ENCODE peak calls at places on chromosomes 6 and 20, in seven cellular contexts. M is HT-29, N is Daoy, S is BJ, D is KBM-7, H is T47D, I is MCF 10A. B is an unnamed sample.

GRCh38 chr6:110874880-110875547 is 429 bp downstream of the AMD1 start:
- DNase-seq in M (peak), N (peak), S (no peak), D (no peak), H (no peak), I (peak), B (no peak)

GRCh38 chr20:32319100-32319499 is 39.0 kb upstream of the ASXL1 start:
- DNase-seq in M (no peak), N (no peak), S (no peak), D (no peak), H (no peak), I (no peak), B (no peak)

GRCh38 chr20:38315290-38315966 is 11.5 kb downstream of the BPI start:
- DNase-seq in M (peak), N (peak), S (no peak), D (no peak), H (no peak), I (peak), B (no peak)

GRCh38 chr6:122180132-122180531 is 219.3 kb upstream of the HSF2 start:
- DNase-seq in M (no peak), N (no peak), S (no peak), D (no peak), H (no peak), I (no peak), B (no peak)

GRCh38 chr6:161407115-161407514 is 133.3 kb upstream of the AGPAT4 start:
- DNase-seq in M (no peak), N (no peak), S (no peak), D (no peak), H (no peak), I (no peak), B (no peak)

GRCh38 chr6:138267971-138268895 is 49.9 kb upstream of the PBOV1 start:
- DNase-seq in M (no peak), N (no peak), S (no peak), D (no peak), H (no peak), I (no peak), B (no peak)

GRCh38 chr6:151014404-151015150 is 149.1 kb downstream of the MTHFD1L start:
- DNase-seq in M (peak), N (peak), S (no peak), D (peak), H (no peak), I (peak), B (no peak)

GRCh38 chr6:39209360-39209811 is 19.9 kb downstream of the KCNK5 start:
- DNase-seq in M (no peak), N (peak), S (no peak), D (no peak), H (no peak), I (peak), B (no peak)

GRCh38 chr20:63585616-63586565 is 11.9 kb upstream of the HELZ2 start:
- DNase-seq in M (no peak), N (no peak), S (no peak), D (no peak), H (no peak), I (no peak), B (no peak)

GRCh38 chr6:149233056-149233715 is 84.3 kb upstream of the TAB2 start:
- DNase-seq in M (peak), N (peak), S (peak), D (peak), H (no peak), I (peak), B (peak)

GRCh38 chr20:36613974-36614373 is 8.4 kb downstream of the RAB5IF start:
- DNase-seq in M (no peak), N (no peak), S (no peak), D (no peak), H (no peak), I (peak), B (no peak)

GRCh38 chr20:59242714-59243626 is 57.4 kb upstream of the EDN3 start:
- DNase-seq in M (no peak), N (peak), S (no peak), D (no peak), H (no peak), I (peak), B (no peak)

GRCh38 chr6:123569575-123569974 is 67.2 kb downstream of the TRDN start:
- DNase-seq in M (no peak), N (no peak), S (no peak), D (no peak), H (no peak), I (no peak), B (no peak)

GRCh38 chr20:44619294-44619693 is 32.2 kb downstream of the ADA start:
- DNase-seq in M (no peak), N (no peak), S (no peak), D (no peak), H (no peak), I (no peak), B (no peak)

GRCh38 chr6:112156694-112157093 is 69.3 kb downstream of the FAM229B start:
- DNase-seq in M (no peak), N (no peak), S (no peak), D (no peak), H (no peak), I (no peak), B (no peak)

GRCh38 chr6:95576218-95576617 is 1.1 kb upstream of the MANEA start:
- DNase-seq in M (no peak), N (no peak), S (no peak), D (no peak), H (no peak), I (no peak), B (no peak)

GRCh38 chr6:28693751-28694443 is 168.2 kb downstream of the GPX5 start:
- DNase-seq in M (no peak), N (peak), S (no peak), D (no peak), H (no peak), I (no peak), B (no peak)

GRCh38 chr20:8722277-8722928 is 346.5 kb upstream of the PLCB4 start:
- DNase-seq in M (peak), N (peak), S (no peak), D (peak), H (no peak), I (peak), B (peak)

GRCh38 chr6:142130814-142131213 is 1.9 kb upstream of the GJE1 start:
- DNase-seq in M (no peak), N (no peak), S (no peak), D (no peak), H (no peak), I (no peak), B (no peak)

GRCh38 chr6:112912351-112913101 is 565.4 kb downstream of the RFPL4B start:
- DNase-seq in M (no peak), N (no peak), S (peak), D (no peak), H (no peak), I (no peak), B (no peak)

GRCh38 chr20:6057139-6057538 is 3.3 kb upstream of the LRRN4 start:
- DNase-seq in M (no peak), N (no peak), S (no peak), D (no peak), H (no peak), I (no peak), B (no peak)

GRCh38 chr6:583116-583515 is 73.8 kb downstream of the HUS1B start:
- DNase-seq in M (no peak), N (no peak), S (no peak), D (no peak), H (no peak), I (peak), B (no peak)

GRCh38 chr6:106750146-106750900 is 120.9 kb downstream of the QRSL1 start:
- DNase-seq in M (peak), N (no peak), S (no peak), D (no peak), H (no peak), I (peak), B (no peak)

GRCh38 chr6:29517728-29518440 is 30.1 kb upstream of the MAS1L start:
- DNase-seq in M (no peak), N (no peak), S (no peak), D (no peak), H (no peak), I (no peak), B (no peak)

B was measured in non-pigmented ciliary epithelial cell.